ENCODE peak calls at places on chromosomes 4 and X, in six cellular contexts. L is stimulated activated CD4-positive, alpha-beta T cell treated with anti-CD3 and anti-CD28 coated beads, Interleukin-4, amount 100 ng/mL, for 24 hours; Z is kidney glomerular epithelial cell; E is stromal cell of bone marrow; G is HFF-Myc; B is activated gamma-delta T cell. U is an unnamed sample.

GRCh38 chr4:70979445-70980008 is 13.9 kb upstream of the DCK start:
- DNase-seq in G (no peak), Z (no peak), L (no peak), B (no peak), E (no peak), U (no peak)

GRCh38 chrX:48745222-48745621 is 16.3 kb upstream of the GLOD5 start:
- DNase-seq in Z (no peak), B (no peak), E (no peak), L (no peak), G (no peak), U (no peak)

GRCh38 chr4:52606766-52607165 is 52.3 kb downstream of the USP46 start:
- DNase-seq in G (no peak), B (no peak), L (no peak), E (no peak), Z (peak; percentile 53), U (no peak)

GRCh38 chrX:9197231-9197630 is 163.3 kb upstream of the FAM9B start:
- DNase-seq in L (no peak), B (no peak), E (peak; percentile 3), G (peak; percentile 21), Z (no peak), U (no peak)

GRCh38 chr4:54904953-54905352 is 220.4 kb downstream of the KDR start:
- DNase-seq in B (no peak), G (no peak), E (no peak), L (no peak), Z (no peak), U (no peak)

GRCh38 chrX:18649498-18649951 is 22.4 kb downstream of the RS1 start:
- DNase-seq in B (no peak), E (no peak), Z (no peak), L (no peak), G (no peak), U (peak; percentile 53)

GRCh38 chr4:48336471-48336870 is 4.9 kb upstream of the SLAIN2 start:
- DNase-seq in G (no peak), B (no peak), L (no peak), E (no peak), Z (no peak), U (no peak)

GRCh38 chr4:139738846-139739613 is 73.4 kb downstream of the MGST2 start:
- DNase-seq in L (no peak), B (no peak), G (no peak), E (peak; percentile 24), Z (no peak), U (no peak)

GRCh38 chr4:141731481-141731880 is 95.1 kb downstream of the IL15 start:
- DNase-seq in E (no peak), Z (peak; percentile 3), L (no peak), B (no peak), G (no peak), U (no peak)

GRCh38 chrX:77785400-77785745 is 643 bp downstream of the ATRX start:
- DNase-seq in B (no peak), L (no peak), E (no peak), G (no peak), Z (no peak), U (no peak)

GRCh38 chr4:102501635-102502382 is 650 bp downstream of the NFKB1 start:
- DNase-seq in B (peak; percentile 48), L (peak; percentile 65), E (peak; percentile 48), Z (peak; percentile 64), G (no peak), U (peak; percentile 88)

GRCh38 chr4:2804973-2805501 is 12.2 kb downstream of the SH3BP2 start:
- DNase-seq in E (no peak), Z (no peak), L (no peak), B (no peak), G (no peak), U (peak; percentile 67)

GRCh38 chr4:95360911-95361695 is 187.7 kb downstream of the UNC5C start:
- DNase-seq in B (no peak), E (no peak), L (no peak), G (no peak), Z (no peak), U (no peak)

GRCh38 chr4:138540056-138540800 is 298.1 kb upstream of the SLC7A11 start:
- DNase-seq in E (peak; percentile 13), B (no peak), Z (no peak), L (no peak), G (no peak), U (no peak)

GRCh38 chr4:2745516-2745915 is 10.6 kb downstream of the TNIP2 start:
- DNase-seq in L (no peak), E (no peak), G (no peak), Z (no peak), B (no peak), U (no peak)

GRCh38 chr4:20603671-20604313 is 96.5 kb upstream of the PACRGL start:
- DNase-seq in Z (no peak), L (no peak), B (no peak), G (no peak), E (peak; percentile 59), U (no peak)

GRCh38 chr4:36841583-36842326 is 402.8 kb upstream of the NWD2 start:
- DNase-seq in L (no peak), E (no peak), B (no peak), G (no peak), Z (peak; percentile 79), U (no peak)

GRCh38 chrX:153970398-153971123 is 1.1 kb downstream of the HCFC1 start:
- DNase-seq in B (no peak), L (no peak), Z (no peak), G (no peak), E (peak; percentile 52), U (no peak)

GRCh38 chr4:16140520-16141249 is 56.9 kb upstream of the PROM1 start:
- DNase-seq in L (no peak), Z (peak; percentile 99), G (peak; percentile 70), E (peak; percentile 64), B (no peak), U (no peak)

GRCh38 chr4:2058264-2059033 is 678 bp upstream of the NAT8L start:
- DNase-seq in Z (no peak), E (no peak), L (no peak), G (no peak), B (no peak), U (no peak)

GRCh38 chr4:86547140-86547539 is 47.0 kb upstream of the PTPN13 start:
- DNase-seq in G (no peak), E (no peak), B (peak; percentile 12), L (no peak), Z (no peak), U (no peak)

GRCh38 chr4:74546020-74546419 is 101.1 kb downstream of the AREG start:
- DNase-seq in L (no peak), B (no peak), G (no peak), Z (peak; percentile 57), E (no peak), U (no peak)

GRCh38 chr4:95248713-95249401 is 299.9 kb downstream of the UNC5C start:
- DNase-seq in Z (no peak), E (no peak), B (no peak), L (peak; percentile 7), G (no peak), U (no peak)

GRCh38 chrX:53682885-53683555 is 3.5 kb downstream of the HUWE1 start:
- DNase-seq in L (peak; percentile 30), Z (peak; percentile 5), E (peak; percentile 25), G (no peak), B (no peak), U (no peak)

GRCh38 chrX:13721819-13722527 is 12.4 kb downstream of the TRAPPC2 start:
- DNase-seq in B (no peak), Z (no peak), L (no peak), G (no peak), E (peak; percentile 30), U (no peak)

GRCh38 chrX:70262952-70263567 is 3.1 kb upstream of the P2RY4 start:
- DNase-seq in L (peak; percentile 11), B (no peak), E (no peak), Z (peak; percentile 3), G (peak; percentile 3), U (no peak)

GRCh38 chrX:24125028-24125612 is 24.4 kb upstream of the ZFX start:
- DNase-seq in Z (no peak), B (no peak), L (no peak), E (no peak), G (no peak), U (no peak)

GRCh38 chr4:82780398-82781231 is 18.0 kb downstream of the SCD5 start:
- DNase-seq in B (no peak), Z (peak; percentile 54), G (no peak), L (no peak), E (no peak), U (peak; percentile 56)

GRCh38 chrX:72436010-72436409 is 130.3 kb upstream of the CITED1 start:
- DNase-seq in L (no peak), B (no peak), G (no peak), E (no peak), Z (no peak), U (no peak)

GRCh38 chr4:958836-959337 is 14.5 kb downstream of the DGKQ start:
- DNase-seq in B (no peak), Z (no peak), L (no peak), E (no peak), G (no peak), U (no peak)

GRCh38 chr4:154626793-154627484 is 14.5 kb upstream of the FGG start:
- DNase-seq in Z (peak; percentile 51), B (peak; percentile 10), L (peak; percentile 43), E (peak; percentile 9), G (no peak), U (peak; percentile 76)